ENCODE peak calls at places on chromosomes 12 and 14, in nine cellular contexts. M is thoracic aorta, U is fibroblast of mammary gland, F is BE2C, A is AG09309, T is Caco-2, D is SK-N-SH, Y is GM12865, G is astrocyte of the spinal cord. V is an unnamed sample.
A peak's percentile ranks its signal among the peaks of the same experiment; 100 is the strongest.

GRCh38 chr12:71250186-71250585 is 92.4 kb upstream of the TSPAN8 start:
- DNase-seq in M (no peak), U (peak; percentile 5), F (no peak), A (no peak), T (no peak), D (no peak), Y (no peak), G (no peak), V (no peak)

GRCh38 chr12:52235822-52236291 is 2.8 kb downstream of the KRT7 start:
- DNase-seq in M (no peak), U (no peak), F (no peak), A (no peak), T (peak; percentile 65), D (peak; percentile 9), Y (no peak), G (no peak), V (no peak)

GRCh38 chr12:124915249-124916236 is 1.1 kb upstream of the UBC start:
- DNase-seq in M (no peak), U (peak; percentile 35), F (no peak), A (no peak), T (no peak), D (no peak), Y (no peak), G (no peak), V (peak; percentile 36)

GRCh38 chr12:12716151-12716844 is 870 bp upstream of the CDKN1B start:
- DNase-seq in M (no peak), U (peak; percentile 46), F (no peak), A (no peak), T (peak; percentile 53), D (no peak), Y (no peak), G (peak; percentile 60), V (no peak)

GRCh38 chr14:67477926-67478915 is 10.3 kb downstream of the TMEM229B start:
- DNase-seq in M (no peak), U (no peak), F (no peak), A (no peak), T (no peak), D (no peak), Y (no peak), G (no peak), V (no peak)

GRCh38 chr14:23149745-23150144 is 30.7 kb upstream of the CEBPE start:
- DNase-seq in M (no peak), U (no peak), F (no peak), A (no peak), T (no peak), D (no peak), Y (no peak), G (no peak), V (no peak)

GRCh38 chr14:22598099-22598895 is at the start of gene ABHD4:
- DNase-seq in M (peak; percentile 33), U (peak; percentile 57), F (peak; percentile 69), A (no peak), T (peak; percentile 85), D (peak; percentile 89), Y (peak; percentile 67), G (peak; percentile 67), V (peak; percentile 64)

GRCh38 chr14:26966942-26967341 is 369.1 kb upstream of the NOVA1 start:
- DNase-seq in M (no peak), U (peak; percentile 98), F (no peak), A (no peak), T (no peak), D (no peak), Y (no peak), G (peak; percentile 13), V (peak; percentile 51)

GRCh38 chr12:4265280-4265679 is 8.3 kb upstream of the CCND2 start:
- DNase-seq in M (no peak), U (no peak), F (no peak), A (no peak), T (no peak), D (no peak), Y (no peak), G (no peak), V (peak; percentile 67)

GRCh38 chr14:51394804-51395203 is 154.8 kb downstream of the TMX1 start:
- DNase-seq in M (no peak), U (no peak), F (no peak), A (no peak), T (no peak), D (no peak), Y (no peak), G (no peak), V (no peak)

GRCh38 chr14:77104393-77104792 is 6.3 kb downstream of the CIPC start:
- DNase-seq in M (no peak), U (no peak), F (no peak), A (no peak), T (no peak), D (no peak), Y (no peak), G (no peak), V (no peak)

GRCh38 chr12:58413794-58414193 is 472.4 kb downstream of the ATP23 start:
- DNase-seq in M (no peak), U (peak; percentile 81), F (no peak), A (no peak), T (peak; percentile 74), D (no peak), Y (no peak), G (peak; percentile 75), V (peak; percentile 83)

GRCh38 chr12:38664661-38665269 is 240.6 kb downstream of the CPNE8 start:
- DNase-seq in M (no peak), U (peak; percentile 37), F (peak; percentile 55), A (no peak), T (peak; percentile 45), D (peak; percentile 26), Y (peak; percentile 44), G (no peak), V (peak; percentile 40)

GRCh38 chr12:110906516-110906915 is 13.9 kb downstream of the MYL2 start:
- DNase-seq in M (no peak), U (no peak), F (no peak), A (no peak), T (no peak), D (no peak), Y (peak; percentile 82), G (no peak), V (no peak)

GRCh38 chr14:33110737-33111443 is 172.2 kb downstream of the NPAS3 start:
- DNase-seq in M (no peak), U (no peak), F (no peak), A (no peak), T (no peak), D (no peak), Y (no peak), G (no peak), V (no peak)

GRCh38 chr12:51752490-51752889 is 96.0 kb downstream of the FIGNL2 start:
- DNase-seq in M (peak; percentile 31), U (peak; percentile 85), F (peak; percentile 26), A (peak; percentile 83), T (peak; percentile 71), D (no peak), Y (peak; percentile 21), G (peak; percentile 82), V (peak; percentile 85)

GRCh38 chr12:6336079-6336858 is 5.6 kb downstream of the TNFRSF1A start:
- DNase-seq in M (peak; percentile 91), U (peak; percentile 100), F (peak; percentile 93), A (peak; percentile 99), T (peak; percentile 96), D (peak; percentile 74), Y (peak; percentile 52), G (peak; percentile 99), V (peak; percentile 100)

GRCh38 chr12:94706250-94706661 is 55.9 kb upstream of the TMCC3 start:
- DNase-seq in M (no peak), U (peak; percentile 19), F (no peak), A (no peak), T (no peak), D (no peak), Y (peak; percentile 67), G (no peak), V (no peak)

DNA sequence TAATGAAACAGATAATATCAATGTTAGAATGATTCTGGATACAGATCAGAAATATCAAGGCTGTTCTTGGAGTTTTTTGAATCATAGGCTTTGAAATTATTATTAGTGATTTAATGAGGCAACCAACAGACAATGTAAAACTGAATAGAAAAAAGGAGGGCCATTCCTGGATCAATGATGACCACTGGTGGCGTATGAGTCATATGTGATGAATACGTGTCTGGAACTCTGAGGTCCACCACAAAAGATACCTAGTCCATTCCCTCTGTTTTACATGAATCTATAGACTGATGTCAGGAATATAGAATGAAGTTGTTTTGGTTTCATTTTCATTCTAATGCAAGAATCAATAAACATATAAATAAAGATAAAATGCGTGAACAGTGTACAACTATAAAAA is 78.3 kb upstream of the RTL1 start:
- DNase-seq in M (no peak), U (peak; percentile 65), F (no peak), A (no peak), T (no peak), D (no peak), Y (no peak), G (peak; percentile 48), V (peak; percentile 13)
- TF ChIP-seq CTCF in M (no peak), U (no peak), F (no peak), A (no peak), T (no peak), D (no peak), Y (no peak), G (no peak), V (no peak)

GRCh38 chr12:121628536-121628935 is 2.2 kb downstream of the ORAI1 start:
- DNase-seq in M (no peak), U (no peak), F (no peak), A (no peak), T (no peak), D (peak; percentile 3), Y (peak; percentile 49), G (no peak), V (no peak)
- H3K4me3 ChIP-seq in M (peak overlapping the region; percentile 76), U (no peak overlapping the region), F (no peak overlapping the region), A (no peak overlapping the region), T (peak overlapping the region; percentile 86), D (peak overlapping the region; percentile 82), Y (peak overlapping the region; percentile 69), G (no peak overlapping the region), V (peak overlapping the region; percentile 72)

DNA sequence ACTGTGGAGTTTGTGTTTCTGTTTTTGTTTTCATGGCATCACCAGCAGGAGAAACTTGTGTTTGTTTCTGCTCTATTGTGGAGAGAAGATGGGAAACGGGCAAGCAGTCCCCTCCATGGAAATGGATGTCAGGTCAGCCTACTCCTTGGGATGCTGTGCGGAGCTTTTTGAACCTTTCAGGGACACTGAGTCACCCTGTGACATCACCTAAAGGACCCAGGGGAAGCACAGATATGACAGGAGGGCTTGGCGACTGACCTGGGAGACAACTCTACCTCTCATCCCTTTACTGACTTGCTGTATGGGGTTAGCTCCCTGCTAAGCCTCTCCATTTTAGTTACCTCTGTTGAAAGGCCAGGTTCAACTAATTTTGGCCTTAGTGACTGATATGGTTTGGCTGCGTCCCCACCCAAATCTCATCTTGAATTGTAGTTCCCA is 706.9 kb upstream of the TMEM132C start:
- DNase-seq in M (no peak), U (no peak), F (no peak), A (no peak), T (no peak), D (no peak), Y (no peak), G (no peak), V (no peak)
- TF ChIP-seq CTCF in M (no peak), U (no peak), F (no peak), A (no peak), T (no peak), D (no peak), Y (no peak), G (no peak), V (no peak)

GRCh38 chr14:104863923-104864266 is 1.2 kb upstream of the CEP170B start:
- DNase-seq in M (no peak), U (no peak), F (peak; percentile 3), A (no peak), T (no peak), D (peak; percentile 23), Y (no peak), G (no peak), V (no peak)
- H3K4me3 ChIP-seq in M (no peak overlapping the region), U (no peak overlapping the region), F (no peak overlapping the region), A (no peak overlapping the region), T (peak overlapping the region; percentile 72), D (no peak overlapping the region), Y (no peak overlapping the region), G (no peak overlapping the region), V (no peak overlapping the region)

V was measured in fibroblast of pulmonary artery.